ENCODE peak calls at places on chromosomes 4 and X, in five cellular contexts. R is neural crest cell, P is suprapubic skin, Y is iris pigment epithelial cell, I is EL. K is an unnamed sample.

GRCh38 chr4:126202226-126202625 is 887.5 kb downstream of the FAT4 start:
- DNase-seq in R (no peak), P (no peak), Y (no peak), I (no peak), K (no peak)

GRCh38 chr4:133151681-133152329 is 2.7 kb downstream of the PCDH10 start:
- DNase-seq in R (peak; percentile 39), P (peak; percentile 72), Y (no peak), I (peak; percentile 26), K (no peak)

GRCh38 chrX:42770566-42770965 is 7.4 kb downstream of the PPP1R2C start:
- DNase-seq in R (no peak), P (no peak), Y (no peak), I (peak; percentile 25), K (no peak)

GRCh38 chr4:159280442-159281172 is 177.7 kb downstream of the RAPGEF2 start:
- DNase-seq in R (no peak), P (no peak), Y (no peak), I (no peak), K (no peak)

GRCh38 chrX:135009057-135009605 is 13.2 kb downstream of the RTL8B start:
- DNase-seq in R (no peak), P (no peak), Y (no peak), I (no peak), K (no peak)

GRCh38 chr4:138859249-138859648 is 156.3 kb upstream of the NOCT start:
- DNase-seq in R (no peak), P (no peak), Y (peak; percentile 10), I (no peak), K (no peak)

GRCh38 chr4:16591867-16592266 is 306.6 kb downstream of the LDB2 start:
- DNase-seq in R (peak; percentile 17), P (no peak), Y (no peak), I (no peak), K (no peak)

GRCh38 chrX:41066391-41066790 is 18.9 kb upstream of the USP9X start:
- DNase-seq in R (no peak), P (no peak), Y (no peak), I (no peak), K (no peak)

GRCh38 chrX:15468036-15468435 is 25.1 kb downstream of the PIR start:
- DNase-seq in R (no peak), P (no peak), Y (peak; percentile 57), I (peak; percentile 36), K (peak; percentile 1)

GRCh38 chr4:73378887-73379286 is 25.2 kb upstream of the ALB start:
- DNase-seq in R (no peak), P (no peak), Y (no peak), I (no peak), K (no peak)

GRCh38 chrX:101191217-101191750 is 28.3 kb upstream of the DRP2 start:
- DNase-seq in R (peak; percentile 34), P (peak; percentile 69), Y (no peak), I (no peak), K (no peak)

GRCh38 chr4:101843054-101843453 is 52.5 kb downstream of the BANK1 start:
- DNase-seq in R (no peak), P (no peak), Y (no peak), I (no peak), K (no peak)

GRCh38 chr4:629916-630641 is 4.7 kb downstream of the PDE6B start:
- DNase-seq in R (no peak), P (no peak), Y (no peak), I (no peak), K (no peak)

GRCh38 chrX:154046262-154046771 is 26.6 kb upstream of the IRAK1 start:
- DNase-seq in R (no peak), P (no peak), Y (peak; percentile 77), I (peak; percentile 50), K (no peak)

GRCh38 chr4:1419708-1420107 is 13.5 kb upstream of the NKX1-1 start:
- DNase-seq in R (no peak), P (no peak), Y (no peak), I (no peak), K (no peak)

K was measured in Caco-2.